ENCODE peak calls at places on chromosomes 6 and 20, in five cellular contexts. F is fibroblast of lung, O is HepG2, R is mammary epithelial cell, G is astrocyte. H is an unnamed sample.

GRCh38 chr20:1800777-1801176 is 94.4 kb upstream of the SIRPA start:
- DNase-seq in F (peak), R (no peak), G (peak), O (no peak), H (no peak)

GRCh38 chr6:159758031-159759001 is 3.5 kb upstream of the ACAT2 start:
- DNase-seq in F (peak), R (peak), O (peak), G (peak), H (peak)

GRCh38 chr6:129733290-129733689 is 23.3 kb upstream of the ARHGAP18 start:
- DNase-seq in G (no peak), O (peak), R (no peak), F (no peak), H (no peak)

GRCh38 chr20:1357921-1358671 is 29.2 kb upstream of the SDCBP2 start:
- DNase-seq in O (no peak), R (no peak), F (peak), G (peak), H (no peak)

GRCh38 chr6:73666393-73666792 is 12.6 kb upstream of the SLC17A5 start:
- DNase-seq in G (no peak), F (peak), O (no peak), R (no peak), H (no peak)

GRCh38 chr6:36383608-36384007 is 3.9 kb downstream of the ETV7 start:
- DNase-seq in G (no peak), R (no peak), F (no peak), O (no peak), H (no peak)

GRCh38 chr6:114364295-114364694 is 21.5 kb upstream of the HS3ST5 start:
- DNase-seq in O (peak), R (no peak), G (peak), F (peak), H (peak)

GRCh38 chr20:36941403-36941835 is 10.1 kb downstream of the SAMHD1 start:
- DNase-seq in G (no peak), R (no peak), O (no peak), F (no peak), H (no peak)

GRCh38 chr20:6654490-6655247 is 112.8 kb upstream of the BMP2 start:
- DNase-seq in F (no peak), O (no peak), R (peak), G (no peak), H (no peak)

GRCh38 chr20:25044660-25045342 is 13.1 kb downstream of the ACSS1 start:
- DNase-seq in R (no peak), F (no peak), G (no peak), O (no peak), H (no peak)

DNA sequence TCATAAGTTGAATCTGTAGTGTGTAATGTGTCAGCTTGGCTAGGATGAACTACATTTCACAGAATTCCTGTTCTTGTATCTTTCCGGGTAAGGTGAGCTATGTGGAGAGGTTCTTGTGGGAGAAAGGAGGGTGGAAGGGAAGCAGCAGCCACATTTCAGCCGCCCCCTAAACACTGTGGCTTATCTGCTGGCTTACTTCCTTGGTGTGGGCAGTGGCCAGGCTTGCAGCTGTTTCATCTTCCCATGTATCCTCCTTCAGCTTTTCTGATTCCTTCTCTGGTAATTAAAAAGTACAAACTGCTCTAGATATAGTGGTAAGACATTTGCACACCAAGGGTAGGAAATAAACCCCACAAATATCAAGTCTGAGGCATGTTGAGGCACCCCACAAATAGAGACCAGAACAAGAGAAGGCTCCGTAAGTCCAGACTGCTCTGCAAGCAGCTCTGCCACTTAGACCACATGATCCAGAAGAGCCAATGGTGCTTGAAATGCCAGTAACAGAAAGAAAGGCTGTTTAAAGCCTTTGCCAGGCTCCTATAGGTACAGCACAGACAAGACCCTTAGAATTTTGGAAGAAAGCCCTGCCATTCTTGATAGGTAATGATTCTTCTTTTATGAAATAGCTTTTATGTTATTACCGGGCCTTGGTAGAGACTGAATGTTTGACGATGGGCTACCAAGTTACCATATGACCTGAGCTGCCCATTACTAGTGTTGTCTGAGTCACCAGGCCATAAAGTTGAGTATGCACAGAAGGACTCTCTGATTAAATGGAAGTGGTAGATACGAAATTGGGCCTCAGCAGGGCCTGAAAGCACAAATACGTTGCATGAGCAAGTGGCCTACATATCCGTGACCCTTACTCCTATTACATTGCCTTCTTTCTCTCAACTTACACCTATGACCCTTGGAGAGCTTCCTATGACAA is 215.0 kb upstream of the SGK1 start:
- DNase-seq in R (no peak), O (no peak), G (peak), F (peak), H (no peak)
- H2AFZ ChIP-seq in R (peak), O (no peak), G (no peak), F (no peak), H (no peak)

GRCh38 chr6:149983145-149983544 is 19.4 kb downstream of the ULBP1 start:
- DNase-seq in F (no peak), O (no peak), G (no peak), R (no peak), H (no peak)
- TF ChIP-seq EZH2 in F (peak), O (no peak), G (no peak), R (no peak), H (no peak)

GRCh38 chr6:156948807-156949206 is 171.6 kb downstream of the ARID1B start:
- DNase-seq in O (no peak), R (peak), G (peak), F (peak), H (no peak)
- TF ChIP-seq CTCF in O (no peak), R (peak), G (no peak), F (no peak), H (no peak)

DNA sequence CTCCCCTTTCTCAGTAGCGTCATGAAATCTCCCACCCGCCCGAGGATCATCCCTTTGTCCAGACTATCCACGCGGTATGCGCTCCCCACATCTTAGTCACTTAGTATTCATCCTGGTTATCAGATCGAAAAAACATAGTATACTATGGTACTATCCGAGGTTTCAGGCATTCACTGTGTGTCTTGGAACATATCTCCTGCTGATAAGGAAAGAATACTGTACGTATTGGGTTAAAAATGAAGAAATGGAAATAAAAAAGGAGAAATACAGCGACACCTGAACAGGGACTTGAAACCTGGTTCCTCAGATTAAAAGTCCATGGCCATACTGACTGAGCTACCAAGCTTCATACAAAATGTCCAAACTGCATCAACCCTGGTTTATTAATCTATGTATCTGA is 14.0 kb downstream of the HMGN4 start:
- DNase-seq in O (no peak), R (no peak), F (no peak), G (no peak), H (no peak)
- H2AFZ ChIP-seq in O (peak), R (no peak), F (no peak), G (no peak), H (no peak)

GRCh38 chr20:59149678-59150504 is 13.7 kb upstream of the ZNF831 start:
- DNase-seq in O (no peak), G (no peak), F (no peak), R (no peak), H (no peak)

GRCh38 chr20:59152559-59153354 is 10.9 kb upstream of the ZNF831 start:
- DNase-seq in G (no peak), O (no peak), R (no peak), F (no peak), H (no peak)

GRCh38 chr20:59151820-59152219 is 11.8 kb upstream of the ZNF831 start:
- DNase-seq in O (no peak), G (no peak), F (no peak), R (no peak), H (no peak)

GRCh38 chr20:59151391-59151790 is 12.2 kb upstream of the ZNF831 start:
- DNase-seq in G (no peak), F (no peak), O (no peak), R (no peak), H (no peak)

DNA sequence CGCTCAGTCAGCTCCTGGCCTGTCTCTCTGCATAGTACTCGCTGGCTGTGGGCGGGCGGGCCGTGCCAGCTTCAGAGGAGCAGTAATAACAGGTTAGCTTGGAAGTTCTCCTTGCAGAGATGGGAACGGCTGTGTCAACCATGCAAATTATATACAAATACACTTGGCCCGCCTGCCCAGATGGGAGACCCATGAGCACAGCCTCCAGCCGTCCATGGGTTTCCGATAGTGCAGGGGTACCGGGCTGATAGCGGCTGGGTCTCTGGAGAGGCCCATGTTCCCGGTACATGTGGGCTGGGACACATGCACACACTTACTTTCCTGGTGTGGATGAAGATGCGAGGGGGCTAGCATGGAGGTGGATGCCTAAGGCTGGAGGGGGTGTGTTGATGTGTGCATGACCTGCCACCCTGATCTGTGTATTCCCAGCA is 12.8 kb upstream of the ZNF831 start:
- DNase-seq in R (no peak), O (no peak), G (no peak), F (no peak), H (no peak)
- TF ChIP-seq EZH2 in R (no peak), O (no peak), G (no peak), F (no peak), H (no peak)

GRCh38 chr6:166464068-166464410 is 81.3 kb upstream of the MPC1 start:
- DNase-seq in R (no peak), O (no peak), F (no peak), G (no peak), H (no peak)

GRCh38 chr6:166464418-166465400 is 82.0 kb upstream of the MPC1 start:
- DNase-seq in F (peak), O (no peak), G (peak), R (no peak), H (no peak)

GRCh38 chr6:166467436-166468000 is 84.8 kb upstream of the MPC1 start:
- DNase-seq in G (no peak), O (no peak), F (no peak), R (no peak), H (no peak)

GRCh38 chr6:166466178-166467122 is 83.7 kb upstream of the MPC1 start:
- DNase-seq in O (no peak), F (peak), G (peak), R (peak), H (no peak)

GRCh38 chr6:166465671-166466087 is 82.9 kb upstream of the MPC1 start:
- DNase-seq in G (peak), F (peak), O (no peak), R (no peak), H (no peak)
- TF ChIP-seq CTCF in G (no peak), F (peak), O (no peak), R (no peak), H (no peak)

GRCh38 chr6:38262041-38262440 is 377.7 kb downstream of the BTBD9 start:
- DNase-seq in F (peak), O (peak), G (peak), R (peak), H (peak)

GRCh38 chr6:38259736-38260135 is 380.0 kb downstream of the BTBD9 start:
- DNase-seq in O (no peak), G (peak), R (peak), F (peak), H (no peak)

GRCh38 chr6:38261626-38262025 is 378.1 kb downstream of the BTBD9 start:
- DNase-seq in R (no peak), O (no peak), G (no peak), F (no peak), H (no peak)

GRCh38 chr6:38264605-38265004 is 375.1 kb downstream of the BTBD9 start:
- DNase-seq in R (no peak), O (peak), G (no peak), F (peak), H (peak)

GRCh38 chr6:38262609-38263008 is 377.1 kb downstream of the BTBD9 start:
- DNase-seq in O (no peak), R (peak), F (peak), G (peak), H (no peak)
- H2AFZ ChIP-seq in O (no peak), R (peak), F (no peak), G (no peak), H (no peak)

DNA sequence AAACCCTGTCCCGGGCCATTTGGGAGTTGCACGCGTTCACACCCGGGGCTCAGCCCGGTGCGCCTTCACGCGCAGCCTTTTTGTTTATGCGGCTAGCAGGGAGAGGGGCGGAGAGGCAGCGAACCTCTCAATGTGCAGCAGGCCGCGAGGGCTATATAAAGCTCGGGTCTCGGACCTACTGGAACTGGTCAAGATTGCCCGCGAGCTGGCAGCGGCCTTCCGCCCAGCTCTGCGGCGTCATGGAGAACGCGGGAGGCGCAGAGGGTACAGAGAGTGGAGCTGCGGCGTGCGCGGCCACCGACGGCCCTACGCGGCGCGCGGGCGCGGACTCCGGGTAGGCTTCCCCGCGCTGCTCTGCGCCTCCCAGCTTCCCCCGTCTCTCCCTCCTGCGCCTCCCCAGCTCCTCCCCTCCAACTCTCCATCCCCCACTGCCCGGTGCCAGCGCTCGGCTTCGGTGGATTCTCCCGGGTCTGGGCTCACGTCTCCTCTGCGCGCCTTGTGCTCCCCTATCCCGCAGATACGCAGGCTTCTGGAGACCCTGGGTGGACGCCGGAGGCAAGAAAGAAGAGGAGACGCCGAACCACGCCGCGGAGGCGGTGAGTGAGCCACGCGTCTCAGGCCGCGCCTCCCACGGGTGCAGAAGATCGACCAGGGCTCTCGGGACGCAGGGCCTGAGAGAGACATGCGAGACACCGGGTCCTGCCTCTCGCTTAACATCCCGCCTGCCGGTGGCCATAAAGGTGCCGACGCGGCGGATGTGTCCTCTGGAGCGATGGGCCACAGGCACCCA is at the start of gene RIPPLY2:
- DNase-seq in F (peak), R (peak), G (peak), O (no peak), H (peak)
- TF ChIP-seq EZH2 in F (peak), R (peak), G (peak), O (no peak), H (peak)

GRCh38 chr20:4227085-4227821 is 211.9 kb upstream of the RNF24 start:
- DNase-seq in G (peak), R (peak), F (peak), O (peak), H (peak)
- TF ChIP-seq CTCF in G (peak), R (peak), F (peak), O (peak), H (peak)

GRCh38 chr20:53857723-53858236 is 212.6 kb downstream of the BCAS1 start:
- DNase-seq in F (no peak), G (no peak), O (no peak), R (no peak), H (peak)
- H2AFZ ChIP-seq in F (peak), G (no peak), O (peak), R (peak), H (no peak)

H was measured in GM23338.